ENCODE peak calls at places on chromosomes 6 and 20, in six cellular contexts. X is IMR-90, B is GM12878, R is ovary, V is adrenal gland, O is lower lobe of right lung. L is an unnamed sample. For H3K4me1, H3K9me3 and H3K27me3, the result is how much of the 10 kb centered on the place peaks cover.

GRCh38 chr6:84771732-84772131 is 7.3 kb upstream of the TBX18 start:
- DNase-seq in V (no peak), O (no peak), X (no peak), R (no peak), B (no peak), L (no peak)

GRCh38 chr6:122619309-122619708 is 9.1 kb downstream of the PKIB start:
- DNase-seq in R (no peak), O (no peak), V (no peak), X (no peak), B (no peak), L (no peak)

GRCh38 chr20:37866051-37866450 is 36.9 kb upstream of the VSTM2L start:
- DNase-seq in B (no peak), V (no peak), O (no peak), R (no peak), X (no peak), L (no peak)

GRCh38 chr20:32583581-32584045 is 1.5 kb downstream of the NOL4L start:
- DNase-seq in V (no peak), B (no peak), R (peak), X (no peak), O (no peak), L (no peak)

GRCh38 chr6:129598244-129599187 is 111.5 kb downstream of the ARHGAP18 start:
- DNase-seq in R (no peak), V (no peak), B (peak), O (no peak), X (peak), L (no peak)

GRCh38 chr6:31216208-31216898 is 45.9 kb upstream of the POU5F1 start:
- DNase-seq in V (no peak), B (no peak), X (no peak), O (no peak), R (no peak), L (no peak)

GRCh38 chr6:27765028-27765427 is 147.2 kb downstream of the OR2B2 start:
- DNase-seq in O (no peak), V (no peak), R (no peak), X (no peak), B (no peak), L (no peak)

GRCh38 chr6:14635933-14636599 is 518.5 kb downstream of the CD83 start:
- DNase-seq in R (no peak), B (peak), V (no peak), X (no peak), O (no peak), L (no peak)

GRCh38 chr6:50843842-50844241 is 25.2 kb downstream of the TFAP2B start:
- DNase-seq in B (no peak), R (no peak), V (no peak), X (no peak), O (peak), L (no peak)

DNA sequence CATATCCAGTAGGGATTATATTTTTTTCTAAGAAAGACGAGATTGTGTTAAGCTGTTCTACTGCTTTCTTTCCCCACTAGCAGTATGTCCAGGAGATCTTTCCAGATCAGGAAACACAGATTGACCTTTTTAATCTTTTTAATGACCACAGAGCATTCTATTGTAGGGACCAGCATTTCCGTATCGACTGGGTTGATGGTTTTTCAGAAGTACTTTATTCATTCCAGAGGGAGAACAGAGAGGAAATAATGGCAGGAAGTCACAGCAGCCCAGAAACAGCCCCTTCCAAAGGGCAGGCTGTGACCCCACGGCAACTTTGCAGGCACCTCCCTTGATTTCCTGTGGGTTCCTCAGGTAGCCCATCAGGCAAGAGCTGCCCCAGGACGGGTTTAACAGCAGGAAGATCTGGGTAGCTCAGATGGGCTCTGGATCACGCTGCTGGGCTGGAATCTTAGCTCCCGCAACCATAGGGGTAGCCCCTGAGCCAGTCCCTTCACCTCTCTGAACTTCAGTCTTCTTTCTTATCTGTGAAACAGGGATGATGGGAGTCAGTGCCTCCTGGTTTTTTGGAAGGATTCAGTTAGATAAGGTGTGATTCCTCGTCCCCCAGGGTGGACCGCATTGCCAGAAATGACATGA is 23.8 kb upstream of the CHMP4B start:
- DNase-seq in R (no peak), X (no peak), O (no peak), V (no peak), B (no peak), L (no peak)
- H3K4me1 ChIP-seq in R (under half), X (under half), O (under half), V (under half), B (under half), L (under half)

GRCh38 chr6:102986086-102986485 is 1592.6 kb downstream of the GRIK2 start:
- DNase-seq in O (no peak), X (no peak), V (no peak), B (no peak), R (no peak), L (no peak)
- H3K9me3 ChIP-seq in O (under half), X (under half), V (under half), B (under half), R (under half), L (under half)

GRCh38 chr20:62223571-62223970 is 3.5 kb upstream of the HRH3 start:
- DNase-seq in O (no peak), V (no peak), B (no peak), X (no peak), R (no peak), L (no peak)
- H3K27me3 ChIP-seq in O (half or more), V (under half), B (under half), X (half or more), R (under half), L (half or more)

DNA sequence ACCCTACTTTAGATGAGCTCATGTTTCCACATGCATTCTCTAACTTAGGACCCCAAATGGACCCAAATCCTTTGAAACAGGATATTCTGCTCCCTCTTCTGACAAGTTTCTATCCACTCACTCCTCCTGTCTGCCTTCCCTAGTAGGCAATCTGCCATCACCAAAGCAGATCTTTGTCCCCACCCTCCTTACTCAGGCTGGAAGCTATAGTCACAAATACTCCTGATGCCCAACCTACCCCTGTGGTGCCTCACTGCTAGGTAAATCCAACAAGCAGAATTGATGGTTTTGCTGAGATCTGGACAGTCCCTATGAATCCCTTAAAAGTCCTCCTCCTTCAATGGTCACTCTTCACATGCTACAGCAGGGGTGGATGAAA is 21.7 kb downstream of the ELOVL5 start:
- DNase-seq in R (no peak), O (no peak), X (peak), B (no peak), V (no peak), L (no peak)
- H3K4me1 ChIP-seq in R (under half), O (under half), X (under half), B (under half), V (half or more), L (under half)

GRCh38 chr20:56069016-56069415 is 63.7 kb upstream of the CBLN4 start:
- DNase-seq in V (no peak), X (no peak), O (no peak), B (no peak), R (no peak), L (no peak)
- H3K9me3 ChIP-seq in V (under half), X (under half), O (under half), B (under half), R (under half), L (under half)

GRCh38 chr6:33813960-33814662 is 10.3 kb upstream of the MLN start:
- DNase-seq in X (no peak), R (no peak), V (no peak), O (peak), B (no peak), L (no peak)

GRCh38 chr6:33813246-33813904 is 9.6 kb upstream of the MLN start:
- DNase-seq in O (peak), X (no peak), R (no peak), B (no peak), V (no peak), L (no peak)

GRCh38 chr6:33809619-33810018 is 5.8 kb upstream of the MLN start:
- DNase-seq in V (no peak), B (no peak), R (no peak), X (no peak), O (no peak), L (no peak)

GRCh38 chr6:33814663-33814985 is 10.8 kb upstream of the MLN start:
- DNase-seq in X (no peak), B (no peak), V (no peak), O (no peak), R (no peak), L (no peak)

GRCh38 chr6:33812669-33813068 is 8.9 kb upstream of the MLN start:
- DNase-seq in V (peak), X (peak), B (no peak), R (peak), O (peak), L (peak)
- H3K27me3 ChIP-seq in V (under half), X (half or more), B (under half), R (under half), O (under half), L (under half)

DNA sequence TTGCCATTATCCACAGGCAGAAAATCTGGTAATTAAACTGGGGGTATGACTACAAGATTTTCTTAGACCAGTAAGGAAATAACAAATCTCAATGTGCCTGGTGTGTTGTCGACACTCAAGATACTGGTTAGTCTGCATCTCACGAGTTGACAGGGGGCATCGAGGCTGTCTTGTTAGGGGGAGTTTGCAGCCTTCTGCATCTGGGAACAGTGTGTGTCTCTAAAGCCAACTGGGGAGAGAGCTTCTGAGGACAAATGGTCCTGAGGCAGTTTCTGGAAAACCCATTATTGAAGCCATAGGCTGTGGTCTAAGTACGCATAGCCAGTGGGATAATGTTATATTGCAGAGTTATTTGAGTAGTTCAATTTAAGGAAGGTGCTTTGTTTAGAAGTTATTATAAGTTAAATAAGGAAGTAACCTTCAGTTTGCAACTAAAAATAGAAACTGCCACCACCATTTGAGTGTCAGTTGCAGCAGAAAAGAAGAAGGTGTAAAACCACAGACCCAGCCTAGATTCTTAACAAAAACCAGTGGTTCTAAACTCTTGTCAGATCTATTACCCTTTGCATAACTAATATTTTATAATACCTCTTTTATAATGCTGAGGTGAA is 15.4 kb upstream of the MAPK13 start:
- DNase-seq in R (no peak), X (no peak), V (no peak), B (peak), O (no peak), L (no peak)
- H3K4me1 ChIP-seq in R (under half), X (under half), V (under half), B (under half), O (under half), L (under half)

GRCh38 chr6:168596316-168596715 is 155.3 kb downstream of the SMOC2 start:
- DNase-seq in R (no peak), V (no peak), B (no peak), O (no peak), X (no peak), L (peak)

GRCh38 chr6:168598251-168599117 is 157.5 kb downstream of the SMOC2 start:
- DNase-seq in B (no peak), V (no peak), O (no peak), R (no peak), X (no peak), L (no peak)

GRCh38 chr6:168599118-168599494 is 158.1 kb downstream of the SMOC2 start:
- DNase-seq in R (no peak), B (no peak), V (no peak), O (no peak), X (no peak), L (no peak)

GRCh38 chr6:168599769-168600330 is 158.9 kb downstream of the SMOC2 start:
- DNase-seq in R (no peak), B (no peak), X (no peak), O (no peak), V (no peak), L (no peak)

DNA sequence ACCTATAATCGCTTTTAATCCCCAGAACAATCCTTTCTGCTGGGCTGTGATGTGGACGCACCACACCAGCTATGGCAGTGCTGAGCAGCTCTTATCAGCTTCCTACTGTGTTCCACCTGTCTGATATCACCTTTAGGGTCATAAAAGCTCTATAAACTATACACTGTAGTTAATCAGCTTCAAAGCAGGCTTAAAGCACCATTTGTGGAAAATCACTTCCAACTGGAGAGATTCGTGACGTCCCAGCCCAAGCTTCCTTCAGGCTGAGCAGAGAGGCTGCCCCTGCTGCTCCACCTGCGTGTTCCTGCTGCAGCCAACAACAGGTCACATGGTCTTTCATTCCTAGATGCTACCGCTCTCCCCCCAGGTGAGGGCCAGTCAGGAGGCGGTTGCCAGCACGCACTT is 156.5 kb downstream of the SMOC2 start:
- DNase-seq in V (no peak), B (no peak), X (no peak), R (no peak), O (no peak), L (peak)
- H3K9me3 ChIP-seq in V (under half), B (under half), X (under half), R (under half), O (under half), L (under half)

DNA sequence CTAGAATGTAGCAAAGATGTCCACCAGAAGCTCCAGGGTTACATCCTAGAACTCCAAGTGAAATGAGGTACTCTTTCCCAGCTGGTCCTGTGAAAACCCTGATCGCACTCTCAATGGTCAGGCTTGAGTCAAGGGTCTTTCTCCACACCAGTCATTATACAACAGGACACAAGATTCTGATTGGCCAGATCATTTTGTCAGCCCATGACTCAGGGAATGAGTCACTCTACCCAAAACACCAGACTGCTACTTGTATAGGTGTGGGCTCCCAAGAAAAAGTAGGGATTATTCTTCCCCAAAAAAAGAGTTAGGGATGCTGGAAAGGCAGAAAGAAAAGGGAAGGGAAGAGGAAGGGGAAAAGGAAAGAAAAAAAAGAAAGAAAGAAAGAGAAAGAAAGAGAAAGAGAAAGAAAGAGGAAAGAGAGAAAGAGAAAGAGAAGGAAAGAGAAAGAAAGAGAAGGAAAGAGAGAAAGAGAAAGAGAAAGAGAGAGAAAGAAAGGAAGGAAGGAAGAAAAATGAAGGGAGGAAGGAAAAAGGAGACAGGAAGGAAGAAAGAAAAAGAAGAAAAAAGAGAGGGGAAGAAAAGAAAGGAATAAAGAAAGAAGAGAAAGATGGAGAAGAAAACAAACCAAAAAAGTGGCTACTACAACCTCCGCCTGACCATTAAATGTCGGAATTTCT is 30.5 kb downstream of the ANKEF1 start:
- DNase-seq in O (no peak), V (no peak), B (no peak), R (no peak), X (peak), L (no peak)
- H3K27me3 ChIP-seq in O (under half), V (under half), B (under half), R (under half), X (under half), L (under half)

L was measured in SJSA1.